ENCODE peak calls at places on chromosomes 13 and 19, in four cellular contexts. Z is activated CD4-positive, alpha-beta T cell treated with anti-CD3 and anti-CD28 coated beads for 36 hours; H is AG09309; X is stimulated activated CD4-positive, alpha-beta T cell treated with anti-CD3 and anti-CD28 coated beads, Interleukin-4, amount 100 ng/mL, for 48 hours. L is an unnamed sample.

GRCh38 chr13:26074706-26075105 is 22.9 kb upstream of the SHISA2 start:
- DNase-seq in X (no peak), Z (no peak), H (no peak), L (no peak)

GRCh38 chr13:32206097-32206740 is 108.9 kb downstream of the ZAR1L start:
- DNase-seq in X (no peak), Z (no peak), H (no peak), L (no peak)

GRCh38 chr13:51643882-51644281 is 59.6 kb downstream of the WDFY2 start:
- DNase-seq in Z (no peak), X (no peak), H (peak; percentile 76), L (peak; percentile 66)

GRCh38 chr19:1271528-1272422 is 2.6 kb downstream of the CIRBP start:
- DNase-seq in H (no peak), X (no peak), Z (no peak), L (no peak)

GRCh38 chr13:48156466-48156865 is 61.6 kb upstream of the MED4 start:
- DNase-seq in H (no peak), X (peak; percentile 64), Z (peak; percentile 82), L (no peak)

GRCh38 chr19:41569481-41570150 is 6.3 kb upstream of the CEACAM21 start:
- DNase-seq in H (no peak), Z (no peak), X (no peak), L (no peak)

GRCh38 chr19:52516191-52516590 is 11.3 kb upstream of the ZNF808 start:
- DNase-seq in X (no peak), Z (no peak), H (no peak), L (no peak)

GRCh38 chr13:42539670-42540069 is 34.3 kb upstream of the TNFSF11 start:
- DNase-seq in X (no peak), Z (no peak), H (no peak), L (no peak)

GRCh38 chr13:99559560-99559959 is 58.3 kb downstream of the TM9SF2 start:
- DNase-seq in H (no peak), X (no peak), Z (no peak), L (no peak)

GRCh38 chr19:342801-343421 is 1.7 kb downstream of the MIER2 start:
- DNase-seq in Z (peak; percentile 17), H (peak; percentile 77), X (no peak), L (peak; percentile 60)

GRCh38 chr13:72004236-72004635 is 137.2 kb upstream of the DACH1 start:
- DNase-seq in X (no peak), Z (no peak), H (no peak), L (no peak)

GRCh38 chr13:110590577-110590976 is 24.8 kb upstream of the NAXD start:
- DNase-seq in Z (no peak), H (no peak), X (no peak), L (no peak)

GRCh38 chr19:1066251-1066747 is 668 bp upstream of the ARHGAP45 start:
- DNase-seq in H (no peak), Z (no peak), X (no peak), L (no peak)

GRCh38 chr19:9309974-9310446 is 372 bp upstream of the ZNF699 start:
- DNase-seq in X (peak; percentile 86), H (peak; percentile 62), Z (peak; percentile 91), L (no peak)

GRCh38 chr13:84896128-84896527 is 903.1 kb downstream of the SLITRK6 start:
- DNase-seq in X (peak; percentile 3), Z (peak; percentile 62), H (peak; percentile 20), L (peak; percentile 17)

GRCh38 chr19:7917292-7918061 is 2.7 kb upstream of the SNAPC2 start:
- DNase-seq in H (no peak), X (peak; percentile 52), Z (peak; percentile 79), L (no peak)

GRCh38 chr13:111118898-111119607 is 3.9 kb downstream of the ARHGEF7 start:
- DNase-seq in Z (no peak), X (no peak), H (no peak), L (no peak)

GRCh38 chr19:916645-917322 is 349 bp upstream of the KISS1R start:
- DNase-seq in H (no peak), X (peak; percentile 48), Z (peak; percentile 70), L (no peak)

GRCh38 chr13:94345374-94346195 is 133.9 kb downstream of the DCT start:
- DNase-seq in H (no peak), X (no peak), Z (no peak), L (no peak)

GRCh38 chr13:26993780-26994179 is 177.8 kb downstream of the USP12 start:
- DNase-seq in Z (no peak), X (no peak), H (no peak), L (no peak)

GRCh38 chr13:27403252-27403678 is 21.2 kb upstream of the GTF3A start:
- DNase-seq in X (no peak), Z (no peak), H (peak; percentile 65), L (peak; percentile 69)

GRCh38 chr19:14432817-14433453 is at the start of gene PKN1:
- DNase-seq in X (peak; percentile 58), H (no peak), Z (peak; percentile 75), L (no peak)

GRCh38 chr13:39106216-39106995 is 68.2 kb downstream of the NHLRC3 start:
- DNase-seq in Z (no peak), H (no peak), X (no peak), L (no peak)

GRCh38 chr19:49845433-49845832 is 5.5 kb upstream of the PTOV1 start:
- DNase-seq in X (no peak), Z (no peak), H (no peak), L (no peak)

GRCh38 chr19:46076951-46077814 is 36.4 kb upstream of the IGFL4 start:
- DNase-seq in X (peak; percentile 32), H (peak; percentile 32), Z (peak; percentile 67), L (peak; percentile 56)

GRCh38 chr13:94992277-94992989 is 280.1 kb upstream of the SOX21 start:
- DNase-seq in X (no peak), H (no peak), Z (no peak), L (no peak)

GRCh38 chr19:44777715-44778347 is at the start of gene CBLC:
- DNase-seq in H (no peak), Z (no peak), X (no peak), L (no peak)

GRCh38 chr19:49433240-49433901 is 8.0 kb downstream of the SLC17A7 start:
- DNase-seq in X (no peak), H (no peak), Z (no peak), L (no peak)

GRCh38 chr13:40275155-40275554 is 391.3 kb downstream of the FOXO1 start:
- DNase-seq in H (no peak), Z (no peak), X (no peak), L (no peak)

GRCh38 chr13:35733832-35734231 is 257.3 kb upstream of the MAB21L1 start:
- DNase-seq in H (no peak), X (no peak), Z (no peak), L (no peak)

GRCh38 chr13:41960195-41960699 is 662 bp downstream of the VWA8 start:
- DNase-seq in Z (no peak), H (no peak), X (no peak), L (no peak)

GRCh38 chr19:49201042-49201441 is 43.5 kb downstream of the TRPM4 start:
- DNase-seq in H (no peak), X (no peak), Z (no peak), L (no peak)

GRCh38 chr19:6765738-6766356 is 1.4 kb downstream of the SH2D3A start:
- DNase-seq in H (no peak), Z (peak; percentile 36), X (no peak), L (no peak)

GRCh38 chr13:94006271-94006670 is 473.2 kb downstream of the DCT start:
- DNase-seq in H (no peak), Z (no peak), X (no peak), L (no peak)